ENCODE peak calls at places on chromosome X, in eight cellular contexts. A is endothelial cell; Q is H9; W is WERI-Rb-1; K is Peyer's patch; O is neural crest cell; B is left lung; Z is CD8-positive, alpha-beta T cell. I is an unnamed sample.
A peak's percentile ranks its signal among the peaks of the same experiment; 100 is the strongest.

GRCh38 chrX:70998402-70999027 is 67.6 kb upstream of the SLC7A3 start:
- DNase-seq in A (peak; percentile 15), Q (peak; percentile 40), W (peak; percentile 34), K (no peak), O (peak; percentile 5), B (no peak), Z (no peak), I (no peak)

GRCh38 chrX:43581888-43582539 is 74.1 kb upstream of the MAOA start:
- DNase-seq in A (no peak), Q (no peak), W (no peak), K (no peak), O (no peak), B (no peak), Z (no peak), I (no peak)

GRCh38 chrX:13087322-13088154 is 43.1 kb upstream of the FAM9C start:
- DNase-seq in A (no peak), Q (no peak), W (no peak), K (peak; percentile 86), O (no peak), B (no peak), Z (no peak), I (no peak)

GRCh38 chrX:111829345-111829744 is 46.6 kb upstream of the TRPC5OS start:
- DNase-seq in A (no peak), Q (no peak), W (no peak), K (no peak), O (no peak), B (no peak), Z (no peak), I (no peak)

GRCh38 chrX:105765691-105766090 is 56.6 kb upstream of the NRK start:
- DNase-seq in A (no peak), Q (no peak), W (no peak), K (no peak), O (no peak), B (no peak), Z (no peak), I (no peak)

GRCh38 chrX:129719931-129720520 is 18.8 kb upstream of the XPNPEP2 start:
- DNase-seq in A (no peak), Q (no peak), W (no peak), K (no peak), O (no peak), B (no peak), Z (no peak), I (no peak)

GRCh38 chrX:134484039-134484438 is 24.1 kb downstream of the HPRT1 start:
- DNase-seq in A (no peak), Q (no peak), W (no peak), K (no peak), O (no peak), B (no peak), Z (no peak), I (no peak)

GRCh38 chrX:103626855-103627254 is 1.9 kb upstream of the TCEAL1 start:
- DNase-seq in A (no peak), Q (no peak), W (no peak), K (no peak), O (no peak), B (no peak), Z (no peak), I (no peak)

GRCh38 chrX:25810202-25810601 is 327.9 kb upstream of the MAGEB18 start:
- DNase-seq in A (no peak), Q (no peak), W (no peak), K (no peak), O (no peak), B (no peak), Z (no peak), I (no peak)

GRCh38 chrX:20037182-20037581 is 46.3 kb upstream of the BCLAF3 start:
- DNase-seq in A (no peak), Q (no peak), W (no peak), K (no peak), O (no peak), B (no peak), Z (no peak), I (no peak)

GRCh38 chrX:10769165-10769564 is 148.8 kb upstream of the MID1 start:
- DNase-seq in A (no peak), Q (no peak), W (no peak), K (no peak), O (no peak), B (no peak), Z (no peak), I (no peak)

GRCh38 chrX:26922278-26922677 is 540.9 kb downstream of the PPP4R3C start:
- DNase-seq in A (no peak), Q (no peak), W (no peak), K (no peak), O (no peak), B (no peak), Z (no peak), I (no peak)

GRCh38 chrX:129726307-129727111 is 12.3 kb upstream of the XPNPEP2 start:
- DNase-seq in A (peak; percentile 69), Q (peak; percentile 70), W (peak; percentile 48), K (peak; percentile 75), O (peak; percentile 63), B (peak; percentile 44), Z (no peak), I (peak; percentile 62)

GRCh38 chrX:29110041-29110440 is 522.8 kb downstream of the IL1RAPL1 start:
- DNase-seq in A (no peak), Q (no peak), W (no peak), K (no peak), O (no peak), B (no peak), Z (no peak), I (no peak)

GRCh38 chrX:153644356-153645125 is 2.5 kb upstream of the DUSP9 start:
- DNase-seq in A (no peak), Q (peak; percentile 43), W (peak; percentile 89), K (no peak), O (no peak), B (no peak), Z (no peak), I (no peak)

GRCh38 chrX:24646745-24647182 is 383 bp downstream of the PCYT1B start:
- DNase-seq in A (no peak), Q (peak; percentile 76), W (peak; percentile 10), K (no peak), O (peak; percentile 35), B (no peak), Z (no peak), I (no peak)

GRCh38 chrX:120452131-120452530 is 17.0 kb downstream of the LAMP2 start:
- DNase-seq in A (no peak), Q (peak; percentile 27), W (peak; percentile 13), K (no peak), O (no peak), B (no peak), Z (no peak), I (no peak)
- TF ChIP-seq CTCF in A (no peak), Q (peak; percentile 61), W (peak; percentile 43), K (peak; percentile 11), O (peak; percentile 49), B (peak; percentile 15), Z (no peak), I (no peak)

GRCh38 chrX:50081282-50081955 is 119.4 kb downstream of the AKAP4 start:
- DNase-seq in A (peak; percentile 23), Q (peak; percentile 34), W (peak; percentile 22), K (peak; percentile 66), O (no peak), B (peak; percentile 62), Z (no peak), I (peak; percentile 36)
- TF ChIP-seq CTCF in A (no peak), Q (peak; percentile 61), W (peak; percentile 61), K (peak; percentile 32), O (peak; percentile 44), B (no peak), Z (no peak), I (no peak)

GRCh38 chrX:7169627-7170026 is 21.7 kb upstream of the PUDP start:
- DNase-seq in A (no peak), Q (no peak), W (no peak), K (no peak), O (no peak), B (no peak), Z (no peak), I (no peak)

GRCh38 chrX:7168366-7168765 is 20.4 kb upstream of the PUDP start:
- DNase-seq in A (no peak), Q (no peak), W (no peak), K (no peak), O (no peak), B (no peak), Z (no peak), I (no peak)

GRCh38 chrX:7170903-7171302 is 22.9 kb upstream of the PUDP start:
- DNase-seq in A (peak; percentile 15), Q (peak; percentile 38), W (peak; percentile 20), K (peak; percentile 67), O (no peak), B (no peak), Z (peak; percentile 7), I (peak; percentile 19)
- TF ChIP-seq CTCF in A (peak; percentile 47), Q (peak; percentile 82), W (peak; percentile 59), K (peak; percentile 12), O (peak; percentile 51), B (peak; percentile 22), Z (peak; percentile 28), I (no peak)

DNA sequence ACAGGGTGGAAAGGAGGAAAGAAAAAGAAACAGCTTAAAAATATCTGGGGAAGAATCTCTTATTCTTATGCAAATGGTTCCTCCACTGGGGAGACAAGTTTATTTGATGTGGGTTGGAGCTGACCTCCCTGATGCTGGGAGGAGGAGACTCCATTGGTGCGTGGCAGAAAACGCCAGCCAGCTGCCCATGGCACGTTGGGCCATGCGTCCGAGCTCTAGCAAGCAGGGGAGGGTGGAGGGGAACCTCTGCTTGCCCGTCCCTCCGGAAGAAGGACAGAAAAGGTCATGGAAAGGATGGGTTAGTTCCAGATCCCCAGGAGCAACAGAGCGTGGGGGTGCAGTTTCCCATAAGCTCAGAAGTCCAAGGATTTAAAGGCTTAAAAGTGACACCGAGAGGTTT is 210.4 kb downstream of the KLHL4 start:
- DNase-seq in A (no peak), Q (no peak), W (no peak), K (no peak), O (no peak), B (no peak), Z (no peak), I (no peak)
- TF ChIP-seq CTCF in A (no peak), Q (no peak), W (no peak), K (no peak), O (no peak), B (no peak), Z (no peak), I (no peak)

DNA sequence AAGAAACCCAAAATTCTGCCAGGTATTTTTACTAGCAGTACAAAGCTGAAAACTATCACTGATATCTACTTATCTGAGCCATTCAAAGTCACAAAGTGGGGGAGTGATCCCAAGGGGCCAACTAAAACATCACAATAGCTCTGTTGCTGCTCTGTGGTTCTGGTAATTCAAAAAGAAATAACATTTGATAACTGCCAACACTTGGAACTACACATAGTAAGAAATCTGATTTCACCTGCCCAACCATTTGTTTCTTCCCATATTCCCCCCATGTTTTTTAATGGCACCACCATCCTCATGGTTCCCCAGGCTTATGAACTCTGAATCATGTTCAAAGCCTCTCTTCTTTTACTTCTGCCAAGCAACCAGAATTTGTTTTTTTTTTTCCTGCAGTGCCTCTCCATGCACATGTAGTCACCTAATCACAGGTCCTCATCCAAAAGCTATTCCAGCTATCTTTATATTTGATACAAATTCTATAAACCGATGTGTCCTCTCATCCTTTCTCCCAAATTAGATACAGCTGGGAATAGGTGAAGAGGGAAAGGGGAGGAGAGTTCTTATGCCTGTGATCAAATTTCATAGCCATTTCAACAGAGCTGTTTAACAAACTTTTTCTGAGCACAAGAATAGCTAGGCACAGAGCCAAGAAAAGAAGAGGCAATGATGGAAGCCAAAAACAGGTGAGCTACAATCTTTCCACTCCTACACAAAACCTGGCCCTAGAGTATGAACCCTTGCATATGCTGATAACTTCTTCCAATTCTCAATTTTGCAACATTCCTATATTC is 7.7 kb downstream of the AMMECR1 start:
- DNase-seq in A (no peak), Q (no peak), W (no peak), K (no peak), O (no peak), B (no peak), Z (no peak), I (no peak)
- TF ChIP-seq CTCF in A (no peak), Q (no peak), W (no peak), K (no peak), O (no peak), B (no peak), Z (no peak), I (no peak)

GRCh38 chrX:72003811-72004750 is 93.4 kb downstream of the NHSL2 start:
- DNase-seq in A (peak; percentile 44), Q (peak; percentile 81), W (peak; percentile 53), K (no peak), O (no peak), B (no peak), Z (no peak), I (peak; percentile 19)
- TF ChIP-seq CTCF in A (peak; percentile 17), Q (peak; percentile 59), W (peak; percentile 67), K (no peak), O (peak; percentile 34), B (no peak), Z (no peak), I (no peak)

I was measured in glutamatergic neuron.